ENCODE peak calls at places on chromosomes 5 and 9, in five cellular contexts. One of them, this sample, is unnamed.

GRCh38 chr5:73374520-73375235 is 73.9 kb downstream of the FOXD1 start:
- DNase-seq in HEK293T: no peak
- DNase-seq in brain pericyte: no peak
- DNase-seq in HuH-7: no peak
- DNase-seq in stimulated activated CD4-positive, alpha-beta T cell treated with anti-CD3 and anti-CD28 coated beads, Interleukin-15, amount 100 ng/mL, for 1 hour: no peak
- DNase-seq in this sample: no peak

GRCh38 chr5:122126711-122127385 is 2.5 kb upstream of the ZNF474 start:
- DNase-seq in HEK293T: no peak
- DNase-seq in brain pericyte: no peak
- DNase-seq in HuH-7: no peak
- DNase-seq in stimulated activated CD4-positive, alpha-beta T cell treated with anti-CD3 and anti-CD28 coated beads, Interleukin-15, amount 100 ng/mL, for 1 hour: no peak
- DNase-seq in this sample: no peak

GRCh38 chr5:58274199-58274598 is 185.7 kb downstream of the PLK2 start:
- DNase-seq in HEK293T: no peak
- DNase-seq in brain pericyte: no peak
- DNase-seq in HuH-7: no peak
- DNase-seq in stimulated activated CD4-positive, alpha-beta T cell treated with anti-CD3 and anti-CD28 coated beads, Interleukin-15, amount 100 ng/mL, for 1 hour: no peak
- DNase-seq in this sample: no peak

GRCh38 chr9:11148189-11148588 is 535.4 kb upstream of the PTPRD start:
- DNase-seq in HEK293T: no peak
- DNase-seq in brain pericyte: no peak
- DNase-seq in HuH-7: no peak
- DNase-seq in stimulated activated CD4-positive, alpha-beta T cell treated with anti-CD3 and anti-CD28 coated beads, Interleukin-15, amount 100 ng/mL, for 1 hour: no peak
- DNase-seq in this sample: no peak

GRCh38 chr9:37485389-37486255 is at the start of gene POLR1E:
- DNase-seq in HEK293T: peak; percentile 99
- DNase-seq in brain pericyte: peak; percentile 68
- DNase-seq in HuH-7: peak; percentile 99
- DNase-seq in stimulated activated CD4-positive, alpha-beta T cell treated with anti-CD3 and anti-CD28 coated beads, Interleukin-15, amount 100 ng/mL, for 1 hour: peak; percentile 96
- DNase-seq in this sample: peak; percentile 88

GRCh38 chr5:1322036-1322903 is 22.6 kb downstream of the CLPTM1L start:
- DNase-seq in HEK293T: no peak
- DNase-seq in brain pericyte: no peak
- DNase-seq in HuH-7: no peak
- DNase-seq in stimulated activated CD4-positive, alpha-beta T cell treated with anti-CD3 and anti-CD28 coated beads, Interleukin-15, amount 100 ng/mL, for 1 hour: no peak
- DNase-seq in this sample: no peak

GRCh38 chr9:129359162-129359811 is 181.2 kb upstream of the IER5L start:
- DNase-seq in HEK293T: no peak
- DNase-seq in brain pericyte: no peak
- DNase-seq in HuH-7: no peak
- DNase-seq in stimulated activated CD4-positive, alpha-beta T cell treated with anti-CD3 and anti-CD28 coated beads, Interleukin-15, amount 100 ng/mL, for 1 hour: no peak
- DNase-seq in this sample: no peak

GRCh38 chr5:158609729-158610128 is 490.0 kb downstream of the EBF1 start:
- DNase-seq in HEK293T: no peak
- DNase-seq in brain pericyte: no peak
- DNase-seq in HuH-7: no peak
- DNase-seq in stimulated activated CD4-positive, alpha-beta T cell treated with anti-CD3 and anti-CD28 coated beads, Interleukin-15, amount 100 ng/mL, for 1 hour: no peak
- DNase-seq in this sample: no peak

GRCh38 chr9:35729700-35730485 is 2.1 kb downstream of the TLN1 start:
- DNase-seq in HEK293T: peak; percentile 73
- DNase-seq in brain pericyte: no peak
- DNase-seq in HuH-7: peak; percentile 92
- DNase-seq in stimulated activated CD4-positive, alpha-beta T cell treated with anti-CD3 and anti-CD28 coated beads, Interleukin-15, amount 100 ng/mL, for 1 hour: no peak
- DNase-seq in this sample: peak; percentile 39

GRCh38 chr9:93116049-93116961 is 17.7 kb downstream of the NINJ1 start:
- DNase-seq in HEK293T: no peak
- DNase-seq in brain pericyte: no peak
- DNase-seq in HuH-7: peak; percentile 56
- DNase-seq in stimulated activated CD4-positive, alpha-beta T cell treated with anti-CD3 and anti-CD28 coated beads, Interleukin-15, amount 100 ng/mL, for 1 hour: no peak
- DNase-seq in this sample: no peak

GRCh38 chr5:139470821-139471300 is at the start of gene SMIM33:
- DNase-seq in HEK293T: no peak
- DNase-seq in brain pericyte: no peak
- DNase-seq in HuH-7: no peak
- DNase-seq in stimulated activated CD4-positive, alpha-beta T cell treated with anti-CD3 and anti-CD28 coated beads, Interleukin-15, amount 100 ng/mL, for 1 hour: no peak
- DNase-seq in this sample: no peak

GRCh38 chr9:91089405-91090131 is 272.1 kb downstream of the AUH start:
- DNase-seq in HEK293T: no peak
- DNase-seq in brain pericyte: peak; percentile 33
- DNase-seq in HuH-7: peak; percentile 38
- DNase-seq in stimulated activated CD4-positive, alpha-beta T cell treated with anti-CD3 and anti-CD28 coated beads, Interleukin-15, amount 100 ng/mL, for 1 hour: no peak
- DNase-seq in this sample: no peak

GRCh38 chr9:219670-220365 is 5.2 kb downstream of the DOCK8 start:
- DNase-seq in HEK293T: no peak
- DNase-seq in brain pericyte: no peak
- DNase-seq in HuH-7: no peak
- DNase-seq in stimulated activated CD4-positive, alpha-beta T cell treated with anti-CD3 and anti-CD28 coated beads, Interleukin-15, amount 100 ng/mL, for 1 hour: no peak
- DNase-seq in this sample: no peak

GRCh38 chr9:16434522-16434921 is 435.9 kb downstream of the BNC2 start:
- DNase-seq in HEK293T: no peak
- DNase-seq in brain pericyte: no peak
- DNase-seq in HuH-7: no peak
- DNase-seq in stimulated activated CD4-positive, alpha-beta T cell treated with anti-CD3 and anti-CD28 coated beads, Interleukin-15, amount 100 ng/mL, for 1 hour: no peak
- DNase-seq in this sample: no peak

GRCh38 chr5:83474170-83474796 is 2.7 kb downstream of the VCAN start:
- DNase-seq in HEK293T: peak; percentile 78
- DNase-seq in brain pericyte: peak; percentile 47
- DNase-seq in HuH-7: peak; percentile 73
- DNase-seq in stimulated activated CD4-positive, alpha-beta T cell treated with anti-CD3 and anti-CD28 coated beads, Interleukin-15, amount 100 ng/mL, for 1 hour: no peak
- DNase-seq in this sample: peak; percentile 77

GRCh38 chr9:96021616-96022444 is 146.3 kb downstream of the ERCC6L2 start:
- DNase-seq in HEK293T: no peak
- DNase-seq in brain pericyte: no peak
- DNase-seq in HuH-7: peak; percentile 46
- DNase-seq in stimulated activated CD4-positive, alpha-beta T cell treated with anti-CD3 and anti-CD28 coated beads, Interleukin-15, amount 100 ng/mL, for 1 hour: no peak
- DNase-seq in this sample: peak; percentile 28

GRCh38 chr9:83266618-83267543 is 203.9 kb upstream of the RASEF start:
- DNase-seq in HEK293T: no peak
- DNase-seq in brain pericyte: no peak
- DNase-seq in HuH-7: peak; percentile 6
- DNase-seq in stimulated activated CD4-positive, alpha-beta T cell treated with anti-CD3 and anti-CD28 coated beads, Interleukin-15, amount 100 ng/mL, for 1 hour: no peak
- DNase-seq in this sample: peak; percentile 25

GRCh38 chr5:84384604-84385575 is at the start of gene EDIL3:
- DNase-seq in HEK293T: no peak
- DNase-seq in brain pericyte: no peak
- DNase-seq in HuH-7: peak; percentile 18
- DNase-seq in stimulated activated CD4-positive, alpha-beta T cell treated with anti-CD3 and anti-CD28 coated beads, Interleukin-15, amount 100 ng/mL, for 1 hour: no peak
- DNase-seq in this sample: peak; percentile 66

GRCh38 chr5:95895771-95896170 is 65.9 kb downstream of the ELL2 start:
- DNase-seq in HEK293T: no peak
- DNase-seq in brain pericyte: no peak
- DNase-seq in HuH-7: no peak
- DNase-seq in stimulated activated CD4-positive, alpha-beta T cell treated with anti-CD3 and anti-CD28 coated beads, Interleukin-15, amount 100 ng/mL, for 1 hour: no peak
- DNase-seq in this sample: no peak

GRCh38 chr5:95818181-95819147 is 4.1 kb downstream of the GLRX start:
- DNase-seq in HEK293T: no peak
- DNase-seq in brain pericyte: no peak
- DNase-seq in HuH-7: no peak
- DNase-seq in stimulated activated CD4-positive, alpha-beta T cell treated with anti-CD3 and anti-CD28 coated beads, Interleukin-15, amount 100 ng/mL, for 1 hour: no peak
- DNase-seq in this sample: no peak

GRCh38 chr5:133816791-133817190 is 151.6 kb downstream of the C5orf15 start:
- DNase-seq in HEK293T: no peak
- DNase-seq in brain pericyte: no peak
- DNase-seq in HuH-7: no peak
- DNase-seq in stimulated activated CD4-positive, alpha-beta T cell treated with anti-CD3 and anti-CD28 coated beads, Interleukin-15, amount 100 ng/mL, for 1 hour: no peak
- DNase-seq in this sample: no peak

GRCh38 chr5:53126514-53126913 is 17.0 kb upstream of the MOCS2 start:
- DNase-seq in HEK293T: no peak
- DNase-seq in brain pericyte: no peak
- DNase-seq in HuH-7: no peak
- DNase-seq in stimulated activated CD4-positive, alpha-beta T cell treated with anti-CD3 and anti-CD28 coated beads, Interleukin-15, amount 100 ng/mL, for 1 hour: no peak
- DNase-seq in this sample: no peak

GRCh38 chr5:157947156-157947555 is 88.2 kb upstream of the CLINT1 start:
- DNase-seq in HEK293T: no peak
- DNase-seq in brain pericyte: no peak
- DNase-seq in HuH-7: no peak
- DNase-seq in stimulated activated CD4-positive, alpha-beta T cell treated with anti-CD3 and anti-CD28 coated beads, Interleukin-15, amount 100 ng/mL, for 1 hour: no peak
- DNase-seq in this sample: no peak

GRCh38 chr5:115961413-115962238 is 649 bp upstream of the LVRN start:
- DNase-seq in HEK293T: no peak
- DNase-seq in brain pericyte: no peak
- DNase-seq in HuH-7: no peak
- DNase-seq in stimulated activated CD4-positive, alpha-beta T cell treated with anti-CD3 and anti-CD28 coated beads, Interleukin-15, amount 100 ng/mL, for 1 hour: no peak
- DNase-seq in this sample: no peak

GRCh38 chr5:178462846-178463245 is 127.3 kb downstream of the COL23A1 start:
- DNase-seq in HEK293T: no peak
- DNase-seq in brain pericyte: no peak
- DNase-seq in HuH-7: no peak
- DNase-seq in stimulated activated CD4-positive, alpha-beta T cell treated with anti-CD3 and anti-CD28 coated beads, Interleukin-15, amount 100 ng/mL, for 1 hour: no peak
- DNase-seq in this sample: no peak

GRCh38 chr5:171965740-171966139 is 40.7 kb downstream of the FBXW11 start:
- DNase-seq in HEK293T: no peak
- DNase-seq in brain pericyte: no peak
- DNase-seq in HuH-7: no peak
- DNase-seq in stimulated activated CD4-positive, alpha-beta T cell treated with anti-CD3 and anti-CD28 coated beads, Interleukin-15, amount 100 ng/mL, for 1 hour: no peak
- DNase-seq in this sample: no peak

GRCh38 chr5:111680737-111681413 is 76.1 kb downstream of the NREP start:
- DNase-seq in HEK293T: peak; percentile 51
- DNase-seq in brain pericyte: peak; percentile 96
- DNase-seq in HuH-7: peak; percentile 33
- DNase-seq in stimulated activated CD4-positive, alpha-beta T cell treated with anti-CD3 and anti-CD28 coated beads, Interleukin-15, amount 100 ng/mL, for 1 hour: no peak
- DNase-seq in this sample: no peak

GRCh38 chr5:74257645-74258328 is 382.7 kb downstream of the ENC1 start:
- DNase-seq in HEK293T: peak; percentile 19
- DNase-seq in brain pericyte: no peak
- DNase-seq in HuH-7: peak; percentile 27
- DNase-seq in stimulated activated CD4-positive, alpha-beta T cell treated with anti-CD3 and anti-CD28 coated beads, Interleukin-15, amount 100 ng/mL, for 1 hour: no peak
- DNase-seq in this sample: no peak

GRCh38 chr9:136328622-136329041 is 1.3 kb downstream of the GPSM1 start:
- DNase-seq in HEK293T: no peak
- DNase-seq in brain pericyte: no peak
- DNase-seq in HuH-7: no peak
- DNase-seq in stimulated activated CD4-positive, alpha-beta T cell treated with anti-CD3 and anti-CD28 coated beads, Interleukin-15, amount 100 ng/mL, for 1 hour: no peak
- DNase-seq in this sample: no peak

GRCh38 chr9:92709240-92709639 is 39.3 kb upstream of the IPPK start:
- DNase-seq in HEK293T: no peak
- DNase-seq in brain pericyte: no peak
- DNase-seq in HuH-7: no peak
- DNase-seq in stimulated activated CD4-positive, alpha-beta T cell treated with anti-CD3 and anti-CD28 coated beads, Interleukin-15, amount 100 ng/mL, for 1 hour: no peak
- DNase-seq in this sample: no peak

GRCh38 chr5:89246252-89246651 is 363.3 kb upstream of the MEF2C start:
- DNase-seq in HEK293T: no peak
- DNase-seq in brain pericyte: no peak
- DNase-seq in HuH-7: no peak
- DNase-seq in stimulated activated CD4-positive, alpha-beta T cell treated with anti-CD3 and anti-CD28 coated beads, Interleukin-15, amount 100 ng/mL, for 1 hour: no peak
- DNase-seq in this sample: no peak

GRCh38 chr5:94313188-94313587 is 305.2 kb downstream of the KIAA0825 start:
- DNase-seq in HEK293T: no peak
- DNase-seq in brain pericyte: no peak
- DNase-seq in HuH-7: no peak
- DNase-seq in stimulated activated CD4-positive, alpha-beta T cell treated with anti-CD3 and anti-CD28 coated beads, Interleukin-15, amount 100 ng/mL, for 1 hour: no peak
- DNase-seq in this sample: no peak

GRCh38 chr5:128084228-128085167 is 932 bp downstream of the SLC12A2 start:
- DNase-seq in HEK293T: peak; percentile 30
- DNase-seq in brain pericyte: no peak
- DNase-seq in HuH-7: peak; percentile 14
- DNase-seq in stimulated activated CD4-positive, alpha-beta T cell treated with anti-CD3 and anti-CD28 coated beads, Interleukin-15, amount 100 ng/mL, for 1 hour: peak; percentile 12
- DNase-seq in this sample: peak; percentile 37

GRCh38 chr5:56534102-56534501 is 281.2 kb upstream of the MAP3K1 start:
- DNase-seq in HEK293T: peak; percentile 18
- DNase-seq in brain pericyte: no peak
- DNase-seq in HuH-7: no peak
- DNase-seq in stimulated activated CD4-positive, alpha-beta T cell treated with anti-CD3 and anti-CD28 coated beads, Interleukin-15, amount 100 ng/mL, for 1 hour: no peak
- DNase-seq in this sample: no peak

GRCh38 chr5:160001457-160001856 is 7.5 kb upstream of the TTC1 start:
- DNase-seq in HEK293T: no peak
- DNase-seq in brain pericyte: no peak
- DNase-seq in HuH-7: no peak
- DNase-seq in stimulated activated CD4-positive, alpha-beta T cell treated with anti-CD3 and anti-CD28 coated beads, Interleukin-15, amount 100 ng/mL, for 1 hour: no peak
- DNase-seq in this sample: no peak

GRCh38 chr5:26553079-26553478 is 485.3 kb downstream of the CDH9 start:
- DNase-seq in HEK293T: peak; percentile 44
- DNase-seq in brain pericyte: no peak
- DNase-seq in HuH-7: no peak
- DNase-seq in stimulated activated CD4-positive, alpha-beta T cell treated with anti-CD3 and anti-CD28 coated beads, Interleukin-15, amount 100 ng/mL, for 1 hour: no peak
- DNase-seq in this sample: no peak

GRCh38 chr5:159430361-159431018 is 100.2 kb upstream of the IL12B start:
- DNase-seq in HEK293T: no peak
- DNase-seq in brain pericyte: no peak
- DNase-seq in HuH-7: no peak
- DNase-seq in stimulated activated CD4-positive, alpha-beta T cell treated with anti-CD3 and anti-CD28 coated beads, Interleukin-15, amount 100 ng/mL, for 1 hour: no peak
- DNase-seq in this sample: no peak

This sample was measured in endothelial cell.